ENCODE peak calls at places on chromosomes 3 and 15, in four cellular contexts. D is bronchial epithelial cell, I is endothelial cell, P is upper lobe of left lung. W is an unnamed sample.

GRCh38 chr3:26484140-26484539 is 138.4 kb upstream of the LRRC3B start:
- DNase-seq in I (peak; percentile 25), D (peak; percentile 27), P (no peak), W (no peak)

GRCh38 chr3:128133273-128133883 is 9.8 kb upstream of the RUVBL1 start:
- DNase-seq in D (peak; percentile 60), P (no peak), I (peak; percentile 54), W (no peak)

GRCh38 chr3:127674099-127674792 is 1.5 kb downstream of the ABTB1 start:
- DNase-seq in D (no peak), I (no peak), P (peak; percentile 20), W (peak; percentile 51)

GRCh38 chr15:64917211-64917610 is 5.5 kb downstream of the ANKDD1A start:
- DNase-seq in D (no peak), P (no peak), I (no peak), W (no peak)

GRCh38 chr3:73687081-73688004 is 62.6 kb upstream of the PDZRN3 start:
- DNase-seq in P (no peak), D (no peak), I (no peak), W (no peak)

GRCh38 chr15:66275352-66275751 is 18.0 kb upstream of the DIS3L start:
- DNase-seq in D (no peak), P (no peak), I (no peak), W (no peak)

GRCh38 chr15:70748281-70748747 is 15.0 kb downstream of the UACA start:
- DNase-seq in I (no peak), D (no peak), P (peak; percentile 54), W (no peak)

GRCh38 chr3:103787879-103788278 is 1353.1 kb downstream of the ZPLD1 start:
- DNase-seq in D (peak; percentile 17), I (no peak), P (no peak), W (no peak)

GRCh38 chr15:39828374-39828931 is 45.8 kb upstream of the FSIP1 start:
- DNase-seq in P (no peak), I (no peak), D (peak; percentile 22), W (peak; percentile 73)

GRCh38 chr3:57557088-57557537 is 1.0 kb downstream of the PDE12 start:
- DNase-seq in D (peak; percentile 41), I (peak; percentile 13), P (peak; percentile 24), W (no peak)

GRCh38 chr3:114571363-114571762 is 277.5 kb downstream of the TIGIT start:
- DNase-seq in D (no peak), P (no peak), I (no peak), W (no peak)

GRCh38 chr3:159837725-159838124 is 150.9 kb upstream of the IL12A start:
- DNase-seq in D (no peak), P (no peak), I (no peak), W (no peak)

GRCh38 chr15:66080791-66081475 is 172.6 kb downstream of the MEGF11 start:
- DNase-seq in D (peak; percentile 17), P (no peak), I (peak; percentile 36), W (no peak)

GRCh38 chr3:179510496-179510895 is 52.2 kb upstream of the ACTL6A start:
- DNase-seq in I (no peak), P (no peak), D (peak; percentile 58), W (no peak)

GRCh38 chr3:114449271-114450007 is 155.6 kb downstream of the TIGIT start:
- DNase-seq in I (no peak), P (no peak), D (peak; percentile 70), W (no peak)

GRCh38 chr15:38335106-38335505 is 82.5 kb downstream of the SPRED1 start:
- DNase-seq in D (no peak), P (no peak), I (no peak), W (no peak)

GRCh38 chr15:74839526-74840395 is 3.2 kb downstream of the ULK3 start:
- DNase-seq in I (no peak), D (no peak), P (no peak), W (no peak)

GRCh38 chr3:184716652-184717607 is 5.1 kb upstream of the MAGEF1 start:
- DNase-seq in I (no peak), D (peak; percentile 73), P (no peak), W (peak; percentile 76)

GRCh38 chr3:109081746-109082510 is 36.0 kb downstream of the MORC1 start:
- DNase-seq in I (peak; percentile 40), P (peak; percentile 29), D (peak; percentile 53), W (no peak)

GRCh38 chr3:142523921-142524566 is 54.5 kb downstream of the ATR start:
- DNase-seq in D (no peak), P (no peak), I (no peak), W (no peak)

GRCh38 chr15:65818927-65819562 is 27.0 kb upstream of the DENND4A start:
- DNase-seq in P (no peak), D (no peak), I (no peak), W (no peak)

GRCh38 chr15:61084944-61085367 is 144.1 kb downstream of the RORA start:
- DNase-seq in I (no peak), D (no peak), P (no peak), W (no peak)

GRCh38 chr15:60128000-60128376 is 123.9 kb downstream of the FOXB1 start:
- DNase-seq in P (no peak), I (no peak), D (no peak), W (no peak)

GRCh38 chr15:34795267-34796081 is at the start of gene ACTC1:
- DNase-seq in I (peak; percentile 66), D (peak; percentile 21), P (no peak), W (no peak)

GRCh38 chr3:39166134-39166710 is 12.8 kb upstream of the CSRNP1 start:
- DNase-seq in P (no peak), D (peak; percentile 93), I (no peak), W (no peak)

GRCh38 chr15:67882487-67883227 is 42.8 kb upstream of the RNU6-1 start:
- DNase-seq in D (peak; percentile 33), I (no peak), P (peak; percentile 42), W (no peak)

GRCh38 chr3:37183375-37183831 is 9.0 kb upstream of the LRRFIP2 start:
- DNase-seq in P (no peak), D (peak; percentile 100), I (no peak), W (no peak)

GRCh38 chr15:73571346-73571745 is 61.8 kb downstream of the NPTN start:
- DNase-seq in P (no peak), D (no peak), I (no peak), W (no peak)

GRCh38 chr3:177694316-177694715 is 497.0 kb upstream of the TBL1XR1 start:
- DNase-seq in D (no peak), P (no peak), I (no peak), W (no peak)

GRCh38 chr3:114499986-114500385 is 206.2 kb downstream of the TIGIT start:
- DNase-seq in I (no peak), P (no peak), D (peak; percentile 26), W (no peak)

GRCh38 chr3:112097378-112097777 is 11.2 kb downstream of the C3orf52 start:
- DNase-seq in I (no peak), D (peak; percentile 100), P (peak; percentile 46), W (no peak)

GRCh38 chr3:36647423-36647853 is 116.9 kb downstream of the DCLK3 start:
- DNase-seq in I (no peak), D (peak; percentile 25), P (no peak), W (no peak)

GRCh38 chr3:149004622-149005021 is 13.3 kb downstream of the GYG1 start:
- DNase-seq in P (no peak), D (no peak), I (no peak), W (no peak)

GRCh38 chr3:15327941-15328340 is 4.4 kb downstream of the SH3BP5 start:
- DNase-seq in I (peak; percentile 60), P (peak; percentile 46), D (peak; percentile 63), W (no peak)

GRCh38 chr3:41202834-41203345 is 3.6 kb downstream of the CTNNB1 start:
- DNase-seq in D (peak; percentile 77), P (peak; percentile 38), I (no peak), W (no peak)

GRCh38 chr15:101502572-101503295 is 13.2 kb upstream of the PCSK6 start:
- DNase-seq in I (no peak), D (no peak), P (no peak), W (no peak)

DNA sequence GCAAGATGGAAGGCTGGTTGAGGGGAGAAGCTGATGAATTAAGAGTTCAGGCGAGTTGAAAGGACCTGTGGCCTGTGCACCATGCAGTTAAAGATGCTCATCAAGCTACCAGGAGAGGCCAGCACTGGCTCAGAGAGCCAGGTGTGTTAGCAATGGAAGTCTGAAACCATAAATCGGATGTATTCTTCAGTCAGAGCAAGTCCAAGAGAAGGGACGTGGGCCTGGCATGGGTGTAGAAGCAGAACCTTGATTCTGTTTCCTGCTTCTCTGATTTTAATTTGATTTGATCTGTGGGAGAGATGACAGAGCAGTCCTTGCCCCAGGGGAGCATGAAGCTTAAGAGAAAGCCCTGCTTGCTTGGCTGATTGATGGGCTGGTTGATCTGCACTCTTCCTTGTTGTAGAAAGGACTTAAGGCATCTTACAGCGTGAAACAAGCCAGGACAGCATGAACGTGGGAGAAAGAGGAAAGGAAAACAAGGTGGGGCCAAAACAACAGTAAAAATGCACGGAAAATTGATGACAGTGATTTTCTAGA is 10.9 kb downstream of the TM6SF1 start:
- DNase-seq in D (no peak), P (no peak), I (no peak), W (no peak)
- TF ChIP-seq CTCF in D (no peak), P (no peak), I (no peak), W (no peak)

GRCh38 chr3:52052831-52053306 is 3.5 kb downstream of the DUSP7 start:
- DNase-seq in P (peak; percentile 95), D (peak; percentile 70), I (peak; percentile 74), W (no peak)

GRCh38 chr3:52055537-52056351 is 627 bp downstream of the DUSP7 start:
- DNase-seq in P (no peak), I (peak; percentile 64), D (no peak), W (no peak)

GRCh38 chr3:52056521-52056967 is at the start of gene DUSP7:
- DNase-seq in I (peak; percentile 67), P (peak; percentile 78), D (no peak), W (peak; percentile 84)

GRCh38 chr3:52053307-52054304 is 2.8 kb downstream of the DUSP7 start:
- DNase-seq in I (peak; percentile 26), P (peak; percentile 56), D (peak; percentile 98), W (no peak)

DNA sequence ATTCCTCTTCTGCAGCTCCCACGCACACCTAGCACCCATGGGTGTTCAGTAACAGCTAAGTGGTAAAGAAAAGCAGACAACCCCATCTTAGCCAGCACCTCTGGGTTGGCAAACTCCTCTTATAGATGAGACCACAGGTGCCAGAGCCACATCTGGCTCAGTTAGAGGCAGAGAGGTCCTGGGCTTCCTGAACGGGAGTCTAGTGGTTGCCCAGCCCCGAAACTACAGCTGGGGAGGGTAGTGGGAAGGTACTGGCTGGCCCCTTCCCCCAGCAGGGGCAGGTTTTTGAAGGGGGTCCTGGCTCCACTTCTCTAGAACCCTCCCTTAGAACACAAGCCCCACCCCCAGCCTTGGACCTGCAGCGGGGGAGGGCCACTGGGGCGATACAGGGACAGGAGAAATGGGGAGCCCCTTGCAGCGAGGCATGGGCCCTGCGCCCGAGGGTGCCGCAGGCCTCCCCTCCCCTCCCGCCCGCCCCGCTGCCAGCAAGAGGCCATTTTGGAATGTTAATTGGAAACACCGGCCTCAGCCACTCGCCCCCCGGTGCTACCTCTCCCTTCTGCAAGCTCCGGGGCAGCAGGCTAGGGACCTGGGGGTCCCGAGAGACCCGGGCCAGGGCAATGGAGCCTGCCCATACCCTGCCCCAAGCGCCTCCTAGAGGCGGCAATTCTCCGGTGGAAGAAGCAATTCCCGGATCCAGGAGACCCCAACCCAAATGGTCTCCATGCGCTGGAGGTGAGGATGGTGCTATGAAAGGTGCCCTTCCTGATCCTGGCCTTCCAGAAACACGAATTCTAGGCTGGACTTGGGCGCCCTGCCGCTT is 1.5 kb downstream of the DUSP7 start:
- DNase-seq in D (no peak), I (peak; percentile 26), P (no peak), W (no peak)
- TF ChIP-seq CTCF in D (peak; percentile 46), I (no peak), P (peak; percentile 15), W (peak; percentile 64)

GRCh38 chr3:106862067-106862466 is 515.2 kb upstream of the CCDC54 start:
- DNase-seq in P (no peak), D (peak; percentile 13), I (no peak), W (no peak)
- TF ChIP-seq CTCF in P (no peak), D (no peak), I (no peak), W (no peak)

GRCh38 chr15:88331291-88331690 is 74.8 kb upstream of the NTRK3 start:
- DNase-seq in I (peak; percentile 81), P (peak; percentile 26), D (no peak), W (peak; percentile 73)
- TF ChIP-seq CTCF in I (peak; percentile 68), P (peak; percentile 15), D (peak; percentile 33), W (peak; percentile 84)